ENCODE peak calls at places on chromosomes 13 and 19, in ten cellular contexts. One of them, this sample, is unnamed.

GRCh38 chr13:94966380-94966779 is 254.0 kb upstream of the SOX21 start:
- DNase-seq in AG04450: no peak
- DNase-seq in aorta: no peak
- DNase-seq in endodermal cell: no peak
- DNase-seq in transverse colon: no peak
- DNase-seq in thoracic aorta: no peak
- DNase-seq in CD4-positive, CD25-positive, alpha-beta regulatory T cell: no peak
- DNase-seq in neural progenitor cell: peak
- DNase-seq in IMR-90: no peak
- DNase-seq in right lobe of liver: no peak
- DNase-seq in this sample: peak

GRCh38 chr13:68509734-68510621 is 1279.8 kb upstream of the PCDH9 start:
- DNase-seq in AG04450: no peak
- DNase-seq in aorta: no peak
- DNase-seq in endodermal cell: no peak
- DNase-seq in transverse colon: no peak
- DNase-seq in thoracic aorta: no peak
- DNase-seq in CD4-positive, CD25-positive, alpha-beta regulatory T cell: no peak
- DNase-seq in neural progenitor cell: no peak
- DNase-seq in IMR-90: no peak
- DNase-seq in right lobe of liver: no peak
- DNase-seq in this sample: no peak

GRCh38 chr19:12956446-12957388 is at the start of gene GADD45GIP1:
- DNase-seq in AG04450: no peak
- DNase-seq in aorta: peak
- DNase-seq in endodermal cell: peak
- DNase-seq in transverse colon: peak
- DNase-seq in thoracic aorta: no peak
- DNase-seq in CD4-positive, CD25-positive, alpha-beta regulatory T cell: peak
- DNase-seq in neural progenitor cell: peak
- DNase-seq in IMR-90: peak
- DNase-seq in right lobe of liver: peak
- DNase-seq in this sample: peak

GRCh38 chr13:67168384-67168783 is 61.8 kb downstream of the PCDH9 start:
- DNase-seq in AG04450: no peak
- DNase-seq in aorta: no peak
- DNase-seq in endodermal cell: no peak
- DNase-seq in transverse colon: no peak
- DNase-seq in thoracic aorta: no peak
- DNase-seq in CD4-positive, CD25-positive, alpha-beta regulatory T cell: no peak
- DNase-seq in neural progenitor cell: no peak
- DNase-seq in IMR-90: no peak
- DNase-seq in right lobe of liver: no peak
- DNase-seq in this sample: no peak

GRCh38 chr13:30165791-30166190 is 141.6 kb downstream of the KATNAL1 start:
- DNase-seq in AG04450: no peak
- DNase-seq in aorta: no peak
- DNase-seq in endodermal cell: no peak
- DNase-seq in transverse colon: no peak
- DNase-seq in thoracic aorta: no peak
- DNase-seq in CD4-positive, CD25-positive, alpha-beta regulatory T cell: no peak
- DNase-seq in neural progenitor cell: peak
- DNase-seq in IMR-90: no peak
- DNase-seq in right lobe of liver: no peak
- DNase-seq in this sample: no peak

GRCh38 chr19:28794301-28794700 is 418.6 kb downstream of the UQCRFS1 start:
- DNase-seq in AG04450: no peak
- DNase-seq in aorta: no peak
- DNase-seq in endodermal cell: no peak
- DNase-seq in transverse colon: no peak
- DNase-seq in thoracic aorta: no peak
- DNase-seq in CD4-positive, CD25-positive, alpha-beta regulatory T cell: no peak
- DNase-seq in neural progenitor cell: no peak
- DNase-seq in IMR-90: no peak
- DNase-seq in right lobe of liver: no peak
- DNase-seq in this sample: no peak

GRCh38 chr13:40087021-40088002 is 431.9 kb downstream of the COG6 start:
- DNase-seq in AG04450: no peak
- DNase-seq in aorta: no peak
- DNase-seq in endodermal cell: peak
- DNase-seq in transverse colon: no peak
- DNase-seq in thoracic aorta: no peak
- DNase-seq in CD4-positive, CD25-positive, alpha-beta regulatory T cell: no peak
- DNase-seq in neural progenitor cell: peak
- DNase-seq in IMR-90: no peak
- DNase-seq in right lobe of liver: no peak
- DNase-seq in this sample: no peak

GRCh38 chr13:113148407-113148806 is 10.0 kb upstream of the PROZ start:
- DNase-seq in AG04450: no peak
- DNase-seq in aorta: no peak
- DNase-seq in endodermal cell: no peak
- DNase-seq in transverse colon: no peak
- DNase-seq in thoracic aorta: no peak
- DNase-seq in CD4-positive, CD25-positive, alpha-beta regulatory T cell: no peak
- DNase-seq in neural progenitor cell: no peak
- DNase-seq in IMR-90: no peak
- DNase-seq in right lobe of liver: no peak
- DNase-seq in this sample: no peak

GRCh38 chr19:15280915-15281683 is 48.9 kb upstream of the EPHX3 start:
- DNase-seq in AG04450: peak
- DNase-seq in aorta: peak
- DNase-seq in endodermal cell: no peak
- DNase-seq in transverse colon: peak
- DNase-seq in thoracic aorta: no peak
- DNase-seq in CD4-positive, CD25-positive, alpha-beta regulatory T cell: no peak
- DNase-seq in neural progenitor cell: peak
- DNase-seq in IMR-90: peak
- DNase-seq in right lobe of liver: peak
- DNase-seq in this sample: peak

GRCh38 chr13:87999141-87999765 is 328.1 kb downstream of the SLITRK5 start:
- DNase-seq in AG04450: peak
- DNase-seq in aorta: no peak
- DNase-seq in endodermal cell: no peak
- DNase-seq in transverse colon: no peak
- DNase-seq in thoracic aorta: no peak
- DNase-seq in CD4-positive, CD25-positive, alpha-beta regulatory T cell: no peak
- DNase-seq in neural progenitor cell: no peak
- DNase-seq in IMR-90: peak
- DNase-seq in right lobe of liver: no peak
- DNase-seq in this sample: no peak

GRCh38 chr13:79427265-79427664 is 21.2 kb upstream of the RBM26 start:
- DNase-seq in AG04450: no peak
- DNase-seq in aorta: no peak
- DNase-seq in endodermal cell: no peak
- DNase-seq in transverse colon: no peak
- DNase-seq in thoracic aorta: no peak
- DNase-seq in CD4-positive, CD25-positive, alpha-beta regulatory T cell: no peak
- DNase-seq in neural progenitor cell: peak
- DNase-seq in IMR-90: no peak
- DNase-seq in right lobe of liver: no peak
- DNase-seq in this sample: peak

GRCh38 chr13:38669234-38669964 is 17.5 kb upstream of the FREM2 start:
- DNase-seq in AG04450: no peak
- DNase-seq in aorta: no peak
- DNase-seq in endodermal cell: no peak
- DNase-seq in transverse colon: no peak
- DNase-seq in thoracic aorta: no peak
- DNase-seq in CD4-positive, CD25-positive, alpha-beta regulatory T cell: no peak
- DNase-seq in neural progenitor cell: no peak
- DNase-seq in IMR-90: no peak
- DNase-seq in right lobe of liver: no peak
- DNase-seq in this sample: no peak

DNA sequence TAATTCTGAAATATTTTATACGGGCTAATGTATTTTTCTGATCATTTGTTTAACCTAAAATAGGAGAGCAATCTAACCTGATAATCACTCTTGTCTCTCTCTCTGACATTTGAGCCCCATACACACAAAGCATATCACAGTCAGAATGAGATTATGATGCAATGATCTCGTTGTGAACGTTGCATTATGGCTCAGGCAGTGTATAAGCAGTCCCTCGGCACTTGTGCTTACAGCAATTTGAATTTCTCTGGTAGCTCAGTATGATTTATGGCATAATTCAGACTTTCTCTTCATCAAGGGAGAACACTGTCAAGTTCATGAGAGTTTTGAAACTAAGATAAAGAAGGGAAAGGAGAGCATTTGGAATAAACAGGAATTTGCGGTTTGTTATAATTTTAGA is 256.1 kb downstream of the DACH1 start:
- DNase-seq in AG04450: no peak
- DNase-seq in aorta: no peak
- DNase-seq in endodermal cell: no peak
- DNase-seq in transverse colon: no peak
- DNase-seq in thoracic aorta: no peak
- DNase-seq in CD4-positive, CD25-positive, alpha-beta regulatory T cell: no peak
- DNase-seq in neural progenitor cell: no peak
- DNase-seq in IMR-90: no peak
- DNase-seq in right lobe of liver: no peak
- DNase-seq in this sample: no peak
- H3K27ac ChIP-seq in AG04450: no peak
- H3K27ac ChIP-seq in aorta: no peak
- H3K27ac ChIP-seq in endodermal cell: no peak
- H3K27ac ChIP-seq in transverse colon: no peak
- H3K27ac ChIP-seq in thoracic aorta: no peak
- H3K27ac ChIP-seq in CD4-positive, CD25-positive, alpha-beta regulatory T cell: no peak
- H3K27ac ChIP-seq in neural progenitor cell: no peak
- H3K27ac ChIP-seq in IMR-90: no peak
- H3K27ac ChIP-seq in right lobe of liver: no peak
- H3K27ac ChIP-seq in this sample: no peak

GRCh38 chr13:26596458-26596857 is 39.0 kb downstream of the WASF3 start:
- DNase-seq in AG04450: no peak
- DNase-seq in aorta: no peak
- DNase-seq in endodermal cell: no peak
- DNase-seq in transverse colon: no peak
- DNase-seq in thoracic aorta: no peak
- DNase-seq in CD4-positive, CD25-positive, alpha-beta regulatory T cell: no peak
- DNase-seq in neural progenitor cell: no peak
- DNase-seq in IMR-90: no peak
- DNase-seq in right lobe of liver: no peak
- DNase-seq in this sample: no peak
- H3K4me3 ChIP-seq in AG04450: no peak
- H3K4me3 ChIP-seq in aorta: no peak
- H3K4me3 ChIP-seq in endodermal cell: no peak
- H3K4me3 ChIP-seq in transverse colon: no peak
- H3K4me3 ChIP-seq in thoracic aorta: no peak
- H3K4me3 ChIP-seq in CD4-positive, CD25-positive, alpha-beta regulatory T cell: no peak
- H3K4me3 ChIP-seq in neural progenitor cell: no peak
- H3K4me3 ChIP-seq in IMR-90: no peak
- H3K4me3 ChIP-seq in right lobe of liver: no peak
- H3K4me3 ChIP-seq in this sample: no peak

GRCh38 chr19:290539-291521 is at the start of gene PLPP2:
- DNase-seq in AG04450: no peak
- DNase-seq in aorta: no peak
- DNase-seq in endodermal cell: peak
- DNase-seq in transverse colon: peak
- DNase-seq in thoracic aorta: no peak
- DNase-seq in CD4-positive, CD25-positive, alpha-beta regulatory T cell: no peak
- DNase-seq in neural progenitor cell: peak
- DNase-seq in IMR-90: no peak
- DNase-seq in right lobe of liver: peak
- DNase-seq in this sample: no peak

GRCh38 chr19:291561-292280 is 518 bp upstream of the PLPP2 start:
- DNase-seq in AG04450: no peak
- DNase-seq in aorta: no peak
- DNase-seq in endodermal cell: peak
- DNase-seq in transverse colon: peak
- DNase-seq in thoracic aorta: no peak
- DNase-seq in CD4-positive, CD25-positive, alpha-beta regulatory T cell: no peak
- DNase-seq in neural progenitor cell: no peak
- DNase-seq in IMR-90: no peak
- DNase-seq in right lobe of liver: no peak
- DNase-seq in this sample: no peak

GRCh38 chr19:292951-293350 is 1.7 kb upstream of the PLPP2 start:
- DNase-seq in AG04450: no peak
- DNase-seq in aorta: no peak
- DNase-seq in endodermal cell: peak
- DNase-seq in transverse colon: no peak
- DNase-seq in thoracic aorta: no peak
- DNase-seq in CD4-positive, CD25-positive, alpha-beta regulatory T cell: no peak
- DNase-seq in neural progenitor cell: no peak
- DNase-seq in IMR-90: no peak
- DNase-seq in right lobe of liver: no peak
- DNase-seq in this sample: no peak

GRCh38 chr19:293436-294110 is 2.4 kb upstream of the PLPP2 start:
- DNase-seq in AG04450: no peak
- DNase-seq in aorta: no peak
- DNase-seq in endodermal cell: peak
- DNase-seq in transverse colon: no peak
- DNase-seq in thoracic aorta: no peak
- DNase-seq in CD4-positive, CD25-positive, alpha-beta regulatory T cell: no peak
- DNase-seq in neural progenitor cell: no peak
- DNase-seq in IMR-90: no peak
- DNase-seq in right lobe of liver: no peak
- DNase-seq in this sample: no peak

GRCh38 chr19:292281-292884 is 1.2 kb upstream of the PLPP2 start:
- DNase-seq in AG04450: no peak
- DNase-seq in aorta: no peak
- DNase-seq in endodermal cell: peak
- DNase-seq in transverse colon: no peak
- DNase-seq in thoracic aorta: no peak
- DNase-seq in CD4-positive, CD25-positive, alpha-beta regulatory T cell: no peak
- DNase-seq in neural progenitor cell: no peak
- DNase-seq in IMR-90: no peak
- DNase-seq in right lobe of liver: peak
- DNase-seq in this sample: no peak
- H3K27ac ChIP-seq in AG04450: no peak
- H3K27ac ChIP-seq in aorta: no peak
- H3K27ac ChIP-seq in endodermal cell: no peak
- H3K27ac ChIP-seq in transverse colon: peak
- H3K27ac ChIP-seq in thoracic aorta: no peak
- H3K27ac ChIP-seq in CD4-positive, CD25-positive, alpha-beta regulatory T cell: no peak
- H3K27ac ChIP-seq in neural progenitor cell: no peak
- H3K27ac ChIP-seq in IMR-90: no peak
- H3K27ac ChIP-seq in right lobe of liver: no peak
- H3K27ac ChIP-seq in this sample: no peak

DNA sequence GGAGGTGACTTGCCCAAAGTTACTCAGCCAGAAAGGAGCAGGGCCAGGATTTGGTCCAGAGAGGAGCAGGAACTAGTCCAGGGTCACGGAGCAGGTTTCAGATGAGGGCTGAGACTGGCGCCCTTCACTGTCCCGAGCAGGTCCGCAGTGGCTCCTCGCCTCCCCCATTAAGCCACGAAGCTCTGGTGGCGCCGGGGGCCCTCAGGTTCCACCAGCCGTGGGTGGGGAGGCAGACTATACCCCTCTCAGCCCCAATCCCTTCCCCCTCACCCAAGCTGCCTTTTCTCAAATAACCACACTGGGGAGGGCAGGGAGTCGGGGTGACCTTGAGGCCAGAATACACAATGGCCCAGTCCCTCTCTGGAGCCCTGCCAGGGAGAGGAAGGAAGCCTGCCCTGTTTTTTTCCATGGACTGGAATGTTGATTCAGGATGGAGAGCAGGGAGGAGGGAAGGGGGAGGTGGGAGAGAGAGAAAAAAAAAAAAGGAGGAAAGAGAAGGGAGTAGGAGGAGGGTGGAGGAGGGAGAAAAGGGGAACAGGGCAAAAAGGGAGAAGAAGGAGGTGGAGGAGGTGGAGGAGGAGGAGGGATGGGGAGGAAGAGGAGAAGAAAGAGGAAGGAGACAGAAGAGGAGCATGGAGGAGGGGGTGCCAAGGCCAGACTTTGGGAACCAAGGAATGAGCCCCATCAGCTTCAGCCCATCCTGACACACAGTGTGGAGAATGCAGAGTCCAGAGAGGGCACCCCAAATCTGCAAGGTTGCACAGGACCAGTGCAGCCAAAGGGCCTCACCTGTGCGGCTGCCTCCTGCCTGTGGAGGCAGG is 19.7 kb downstream of the CEACAM16 start:
- DNase-seq in AG04450: peak
- DNase-seq in aorta: peak
- DNase-seq in endodermal cell: peak
- DNase-seq in transverse colon: peak
- DNase-seq in thoracic aorta: peak
- DNase-seq in CD4-positive, CD25-positive, alpha-beta regulatory T cell: no peak
- DNase-seq in neural progenitor cell: peak
- DNase-seq in IMR-90: peak
- DNase-seq in right lobe of liver: peak
- DNase-seq in this sample: peak
- H3K4me3 ChIP-seq in AG04450: no peak
- H3K4me3 ChIP-seq in aorta: no peak
- H3K4me3 ChIP-seq in endodermal cell: no peak
- H3K4me3 ChIP-seq in transverse colon: no peak
- H3K4me3 ChIP-seq in thoracic aorta: peak
- H3K4me3 ChIP-seq in CD4-positive, CD25-positive, alpha-beta regulatory T cell: no peak
- H3K4me3 ChIP-seq in neural progenitor cell: no peak
- H3K4me3 ChIP-seq in IMR-90: no peak
- H3K4me3 ChIP-seq in right lobe of liver: no peak
- H3K4me3 ChIP-seq in this sample: peak

This sample was measured in SJCRH30.